ENCODE peak calls at places on chromosome 21, in five cellular contexts. One of them, this sample, is unnamed.

GRCh38 chr21:15601390-15601789 is 128.4 kb upstream of the USP25 start:
- DNase-seq in cardiac muscle cell: no peak
- DNase-seq in K562: no peak
- DNase-seq in left ventricle myocardium inferior: no peak
- DNase-seq in esophagus squamous epithelium: no peak
- DNase-seq in this sample: no peak

GRCh38 chr21:34881421-34881820 is 167.7 kb downstream of the RUNX1 start:
- DNase-seq in cardiac muscle cell: peak; percentile 61
- DNase-seq in K562: no peak
- DNase-seq in left ventricle myocardium inferior: no peak
- DNase-seq in esophagus squamous epithelium: no peak
- DNase-seq in this sample: no peak

GRCh38 chr21:42291003-42291750 is 24.0 kb downstream of the TFF3 start:
- DNase-seq in cardiac muscle cell: no peak
- DNase-seq in K562: no peak
- DNase-seq in left ventricle myocardium inferior: no peak
- DNase-seq in esophagus squamous epithelium: no peak
- DNase-seq in this sample: no peak

GRCh38 chr21:43859747-43860214 is 5.2 kb upstream of the AGPAT3 start:
- DNase-seq in cardiac muscle cell: no peak
- DNase-seq in K562: peak; percentile 67
- DNase-seq in left ventricle myocardium inferior: no peak
- DNase-seq in esophagus squamous epithelium: no peak
- DNase-seq in this sample: no peak

GRCh38 chr21:44482581-44483287 is 27.4 kb downstream of the LRRC3 start:
- DNase-seq in cardiac muscle cell: no peak
- DNase-seq in K562: peak; percentile 11
- DNase-seq in left ventricle myocardium inferior: no peak
- DNase-seq in esophagus squamous epithelium: no peak
- DNase-seq in this sample: no peak

GRCh38 chr21:30194701-30195299 is 21.1 kb downstream of the CLDN8 start:
- DNase-seq in cardiac muscle cell: peak; percentile 62
- DNase-seq in K562: peak; percentile 53
- DNase-seq in left ventricle myocardium inferior: no peak
- DNase-seq in esophagus squamous epithelium: no peak
- DNase-seq in this sample: no peak

GRCh38 chr21:43369124-43369523 is 57.8 kb downstream of the SIK1 start:
- DNase-seq in cardiac muscle cell: peak; percentile 35
- DNase-seq in K562: no peak
- DNase-seq in left ventricle myocardium inferior: no peak
- DNase-seq in esophagus squamous epithelium: no peak
- DNase-seq in this sample: no peak

GRCh38 chr21:16708431-16708830 is 804.4 kb upstream of the CXADR start:
- DNase-seq in cardiac muscle cell: peak; percentile 30
- DNase-seq in K562: no peak
- DNase-seq in left ventricle myocardium inferior: no peak
- DNase-seq in esophagus squamous epithelium: no peak
- DNase-seq in this sample: no peak

GRCh38 chr21:42002421-42002958 is 7.7 kb downstream of the ZBTB21 start:
- DNase-seq in cardiac muscle cell: peak; percentile 61
- DNase-seq in K562: no peak
- DNase-seq in left ventricle myocardium inferior: no peak
- DNase-seq in esophagus squamous epithelium: no peak
- DNase-seq in this sample: no peak

GRCh38 chr21:43597845-43598244 is 61.4 kb downstream of the HSF2BP start:
- DNase-seq in cardiac muscle cell: no peak
- DNase-seq in K562: no peak
- DNase-seq in left ventricle myocardium inferior: no peak
- DNase-seq in esophagus squamous epithelium: no peak
- DNase-seq in this sample: no peak

GRCh38 chr21:44487831-44488230 is 32.5 kb downstream of the LRRC3 start:
- DNase-seq in cardiac muscle cell: no peak
- DNase-seq in K562: peak; percentile 70
- DNase-seq in left ventricle myocardium inferior: no peak
- DNase-seq in esophagus squamous epithelium: no peak
- DNase-seq in this sample: no peak

GRCh38 chr21:43585514-43585913 is 73.8 kb downstream of the HSF2BP start:
- DNase-seq in cardiac muscle cell: peak; percentile 44
- DNase-seq in K562: no peak
- DNase-seq in left ventricle myocardium inferior: no peak
- DNase-seq in esophagus squamous epithelium: no peak
- DNase-seq in this sample: no peak

GRCh38 chr21:35649186-35649585 is 411.1 kb downstream of the SETD4 start:
- DNase-seq in cardiac muscle cell: peak; percentile 48
- DNase-seq in K562: no peak
- DNase-seq in left ventricle myocardium inferior: no peak
- DNase-seq in esophagus squamous epithelium: no peak
- DNase-seq in this sample: no peak

GRCh38 chr21:42495765-42496119 is 282 bp downstream of the RSPH1 start:
- DNase-seq in cardiac muscle cell: peak; percentile 30
- DNase-seq in K562: no peak
- DNase-seq in left ventricle myocardium inferior: no peak
- DNase-seq in esophagus squamous epithelium: no peak
- DNase-seq in this sample: no peak

GRCh38 chr21:15741510-15741909 is 11.7 kb downstream of the USP25 start:
- DNase-seq in cardiac muscle cell: peak; percentile 40
- DNase-seq in K562: no peak
- DNase-seq in left ventricle myocardium inferior: no peak
- DNase-seq in esophagus squamous epithelium: no peak
- DNase-seq in this sample: no peak

GRCh38 chr21:33057385-33057940 is 12.5 kb upstream of the OLIG1 start:
- DNase-seq in cardiac muscle cell: no peak
- DNase-seq in K562: no peak
- DNase-seq in left ventricle myocardium inferior: no peak
- DNase-seq in esophagus squamous epithelium: no peak
- DNase-seq in this sample: no peak
- H3K4me1 ChIP-seq in cardiac muscle cell: no peaks in the 10 kb centered on the region
- H3K4me1 ChIP-seq in K562: no peaks in the 10 kb centered on the region
- H3K4me1 ChIP-seq in left ventricle myocardium inferior: peaks cover 13% of the 10 kb centered on the region
- H3K4me1 ChIP-seq in esophagus squamous epithelium: peaks cover 9% of the 10 kb centered on the region
- H3K4me1 ChIP-seq in this sample: no peaks in the 10 kb centered on the region

GRCh38 chr21:32377506-32377905 is 15.3 kb downstream of the URB1 start:
- DNase-seq in cardiac muscle cell: no peak
- DNase-seq in K562: no peak
- DNase-seq in left ventricle myocardium inferior: no peak
- DNase-seq in esophagus squamous epithelium: no peak
- DNase-seq in this sample: no peak

GRCh38 chr21:32380940-32381339 is 11.9 kb downstream of the URB1 start:
- DNase-seq in cardiac muscle cell: no peak
- DNase-seq in K562: no peak
- DNase-seq in left ventricle myocardium inferior: no peak
- DNase-seq in esophagus squamous epithelium: no peak
- DNase-seq in this sample: no peak

GRCh38 chr21:32378956-32379355 is 13.9 kb downstream of the URB1 start:
- DNase-seq in cardiac muscle cell: no peak
- DNase-seq in K562: no peak
- DNase-seq in left ventricle myocardium inferior: peak; percentile 49
- DNase-seq in esophagus squamous epithelium: no peak
- DNase-seq in this sample: no peak

GRCh38 chr21:32381571-32381970 is 11.2 kb downstream of the URB1 start:
- DNase-seq in cardiac muscle cell: no peak
- DNase-seq in K562: no peak
- DNase-seq in left ventricle myocardium inferior: no peak
- DNase-seq in esophagus squamous epithelium: no peak
- DNase-seq in this sample: no peak

DNA sequence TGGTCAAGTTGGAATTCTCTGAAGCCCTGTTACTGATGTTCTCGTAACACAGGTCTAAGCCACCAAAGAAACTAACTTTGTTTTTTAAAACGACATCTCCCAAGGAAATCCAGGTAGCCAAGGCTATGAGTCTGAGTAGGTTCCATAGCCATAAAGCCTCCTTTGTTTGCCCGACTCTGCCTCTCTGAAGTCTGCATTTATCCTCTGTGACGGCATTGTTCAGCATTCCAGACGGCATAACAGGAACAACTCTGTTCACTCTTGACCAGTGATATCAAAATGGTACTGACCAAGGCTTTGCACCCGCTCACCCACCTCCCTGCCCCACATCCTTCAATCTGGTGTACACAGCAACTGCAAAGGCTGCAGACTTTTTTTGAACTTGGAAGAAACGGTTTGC is 14.8 kb downstream of the URB1 start:
- DNase-seq in cardiac muscle cell: no peak
- DNase-seq in K562: no peak
- DNase-seq in left ventricle myocardium inferior: no peak
- DNase-seq in esophagus squamous epithelium: no peak
- DNase-seq in this sample: no peak
- H3K4me1 ChIP-seq in cardiac muscle cell: no peaks in the 10 kb centered on the region
- H3K4me1 ChIP-seq in K562: no peaks in the 10 kb centered on the region
- H3K4me1 ChIP-seq in left ventricle myocardium inferior: peaks cover 33% of the 10 kb centered on the region
- H3K4me1 ChIP-seq in esophagus squamous epithelium: peaks cover 36% of the 10 kb centered on the region
- H3K4me1 ChIP-seq in this sample: peaks cover 76% of the 10 kb centered on the region

GRCh38 chr21:38234395-38235142 is 22.2 kb upstream of the KCNJ15 start:
- DNase-seq in cardiac muscle cell: no peak
- DNase-seq in K562: no peak
- DNase-seq in left ventricle myocardium inferior: no peak
- DNase-seq in esophagus squamous epithelium: no peak
- DNase-seq in this sample: no peak
- H3K4me1 ChIP-seq in cardiac muscle cell: no peaks in the 10 kb centered on the region
- H3K4me1 ChIP-seq in K562: no peaks in the 10 kb centered on the region
- H3K4me1 ChIP-seq in left ventricle myocardium inferior: no peaks in the 10 kb centered on the region
- H3K4me1 ChIP-seq in esophagus squamous epithelium: peaks cover 39% of the 10 kb centered on the region
- H3K4me1 ChIP-seq in this sample: peaks cover 22% of the 10 kb centered on the region

DNA sequence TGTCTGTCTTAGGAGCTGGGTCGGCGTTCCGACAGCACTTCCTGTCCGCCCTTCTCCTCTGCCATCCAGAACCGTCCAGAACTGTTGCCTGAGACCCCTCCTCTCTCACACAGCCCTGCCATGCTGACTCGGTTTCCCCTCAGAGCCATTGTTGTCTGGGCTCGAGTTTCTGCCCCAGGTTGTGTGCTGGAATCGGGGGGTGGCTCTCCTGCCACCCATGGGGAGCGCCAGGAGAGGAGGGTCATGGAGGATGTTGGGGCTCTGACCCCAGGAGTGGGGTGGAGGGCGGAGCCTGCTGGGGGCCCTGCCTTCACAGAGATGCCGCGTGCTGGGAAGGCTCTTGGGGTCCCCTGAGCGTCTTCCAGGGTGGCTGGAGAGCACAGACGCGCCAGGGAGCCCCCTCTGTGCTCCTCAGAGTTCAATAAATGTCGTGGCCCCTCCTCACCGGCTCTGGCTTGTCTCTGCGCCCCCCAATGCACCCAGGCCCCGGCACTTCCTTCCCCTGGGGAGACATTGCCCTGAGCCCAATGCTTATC is 39.5 kb upstream of the COL6A1 start:
- DNase-seq in cardiac muscle cell: no peak
- DNase-seq in K562: no peak
- DNase-seq in left ventricle myocardium inferior: no peak
- DNase-seq in esophagus squamous epithelium: no peak
- DNase-seq in this sample: no peak
- H3K4me1 ChIP-seq in cardiac muscle cell: no peaks in the 10 kb centered on the region
- H3K4me1 ChIP-seq in K562: no peaks in the 10 kb centered on the region
- H3K4me1 ChIP-seq in left ventricle myocardium inferior: no peaks in the 10 kb centered on the region
- H3K4me1 ChIP-seq in esophagus squamous epithelium: no peaks in the 10 kb centered on the region
- H3K4me1 ChIP-seq in this sample: no peaks in the 10 kb centered on the region

GRCh38 chr21:37849703-37850102 is 66.6 kb downstream of the KCNJ6 start:
- DNase-seq in cardiac muscle cell: peak; percentile 72
- DNase-seq in K562: no peak
- DNase-seq in left ventricle myocardium inferior: no peak
- DNase-seq in esophagus squamous epithelium: no peak
- DNase-seq in this sample: no peak
- H3K4me1 ChIP-seq in cardiac muscle cell: peaks cover 21% of the 10 kb centered on the region
- H3K4me1 ChIP-seq in K562: no peaks in the 10 kb centered on the region
- H3K4me1 ChIP-seq in left ventricle myocardium inferior: no peaks in the 10 kb centered on the region
- H3K4me1 ChIP-seq in esophagus squamous epithelium: no peaks in the 10 kb centered on the region
- H3K4me1 ChIP-seq in this sample: peaks cover 19% of the 10 kb centered on the region

GRCh38 chr21:38388684-38389676 is 109.3 kb downstream of the ERG start:
- DNase-seq in cardiac muscle cell: no peak
- DNase-seq in K562: no peak
- DNase-seq in left ventricle myocardium inferior: no peak
- DNase-seq in esophagus squamous epithelium: no peak
- DNase-seq in this sample: no peak

GRCh38 chr21:38389891-38390290 is 108.4 kb downstream of the ERG start:
- DNase-seq in cardiac muscle cell: no peak
- DNase-seq in K562: no peak
- DNase-seq in left ventricle myocardium inferior: no peak
- DNase-seq in esophagus squamous epithelium: no peak
- DNase-seq in this sample: no peak

GRCh38 chr21:38384675-38385074 is 113.6 kb downstream of the ERG start:
- DNase-seq in cardiac muscle cell: no peak
- DNase-seq in K562: no peak
- DNase-seq in left ventricle myocardium inferior: no peak
- DNase-seq in esophagus squamous epithelium: no peak
- DNase-seq in this sample: no peak

GRCh38 chr21:38386967-38387366 is 111.3 kb downstream of the ERG start:
- DNase-seq in cardiac muscle cell: no peak
- DNase-seq in K562: no peak
- DNase-seq in left ventricle myocardium inferior: no peak
- DNase-seq in esophagus squamous epithelium: no peak
- DNase-seq in this sample: no peak

GRCh38 chr21:38388219-38388618 is 110.1 kb downstream of the ERG start:
- DNase-seq in cardiac muscle cell: peak; percentile 60
- DNase-seq in K562: no peak
- DNase-seq in left ventricle myocardium inferior: no peak
- DNase-seq in esophagus squamous epithelium: no peak
- DNase-seq in this sample: no peak
- H3K4me1 ChIP-seq in cardiac muscle cell: no peaks in the 10 kb centered on the region
- H3K4me1 ChIP-seq in K562: no peaks in the 10 kb centered on the region
- H3K4me1 ChIP-seq in left ventricle myocardium inferior: peaks cover 19% of the 10 kb centered on the region
- H3K4me1 ChIP-seq in esophagus squamous epithelium: no peaks in the 10 kb centered on the region
- H3K4me1 ChIP-seq in this sample: peaks cover 49% of the 10 kb centered on the region

DNA sequence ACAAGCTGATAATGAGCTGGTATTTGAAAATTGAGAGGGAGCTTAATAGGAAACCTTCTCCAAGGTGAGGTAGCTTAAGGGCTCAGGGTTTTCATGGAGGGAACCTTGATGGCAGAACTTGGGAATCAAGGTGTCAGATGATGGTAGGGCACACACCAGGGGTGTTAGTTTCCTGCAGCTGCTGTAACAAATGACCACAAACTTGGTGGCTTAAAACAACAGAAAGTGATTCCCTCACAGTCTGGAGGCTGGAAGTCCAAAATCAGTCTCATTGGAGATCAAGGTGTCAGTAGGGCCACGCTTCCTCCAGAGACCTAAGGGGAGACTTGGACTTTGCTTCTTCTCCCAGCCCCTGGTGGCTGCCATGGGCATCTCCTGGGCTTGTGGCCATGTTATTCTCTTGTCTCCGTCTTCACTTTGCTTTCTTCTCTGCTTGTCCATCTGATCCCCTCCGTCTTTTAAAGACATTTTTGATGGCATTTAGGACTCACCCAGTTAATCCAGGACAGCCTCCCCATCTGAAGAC is 45.5 kb downstream of the HUNK start:
- DNase-seq in cardiac muscle cell: no peak
- DNase-seq in K562: no peak
- DNase-seq in left ventricle myocardium inferior: no peak
- DNase-seq in esophagus squamous epithelium: no peak
- DNase-seq in this sample: no peak
- H3K4me1 ChIP-seq in cardiac muscle cell: peaks cover 9% of the 10 kb centered on the region
- H3K4me1 ChIP-seq in K562: no peaks in the 10 kb centered on the region
- H3K4me1 ChIP-seq in left ventricle myocardium inferior: no peaks in the 10 kb centered on the region
- H3K4me1 ChIP-seq in esophagus squamous epithelium: no peaks in the 10 kb centered on the region
- H3K4me1 ChIP-seq in this sample: no peaks in the 10 kb centered on the region

DNA sequence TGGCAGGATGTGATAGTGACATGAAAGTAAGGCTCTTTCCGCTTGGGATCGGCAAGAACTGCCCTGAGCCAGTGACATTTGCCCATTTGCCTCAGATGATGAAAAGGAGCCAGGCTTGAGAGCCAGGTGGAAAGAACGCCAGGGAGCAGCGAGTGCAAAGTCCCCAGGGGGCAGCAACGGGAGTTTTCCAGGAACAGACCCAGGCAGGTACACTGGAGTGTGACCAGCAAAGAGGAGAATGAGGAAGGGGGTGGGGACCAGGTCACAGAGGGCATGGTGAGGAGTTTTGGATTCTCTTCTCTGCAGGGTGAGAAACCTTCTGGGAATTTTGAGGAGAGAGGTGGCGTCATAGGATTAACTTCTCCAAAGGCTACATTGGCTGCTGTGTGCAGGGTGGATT is 10.8 kb upstream of the ETS2 start:
- DNase-seq in cardiac muscle cell: no peak
- DNase-seq in K562: no peak
- DNase-seq in left ventricle myocardium inferior: no peak
- DNase-seq in esophagus squamous epithelium: no peak
- DNase-seq in this sample: no peak
- H3K4me1 ChIP-seq in cardiac muscle cell: peaks cover 11% of the 10 kb centered on the region
- H3K4me1 ChIP-seq in K562: peaks cover 28% of the 10 kb centered on the region
- H3K4me1 ChIP-seq in left ventricle myocardium inferior: no peaks in the 10 kb centered on the region
- H3K4me1 ChIP-seq in esophagus squamous epithelium: peaks cover 58% of the 10 kb centered on the region
- H3K4me1 ChIP-seq in this sample: peaks cover 5% of the 10 kb centered on the region

This sample was measured in thoracic aorta.